ENCODE peak calls at places on chromosomes 13 and 19, in four cellular contexts. E is mesenchymal stem cell, M is Peyer's patch, T is endodermal cell. J is an unnamed sample.

GRCh38 chr19:49073514-49074378 is 1.2 kb upstream of the KCNA7 start:
- DNase-seq in T (peak; percentile 80), E (no peak), M (no peak), J (no peak)

GRCh38 chr19:43809762-43810696 is 7.8 kb upstream of the LYPD5 start:
- DNase-seq in T (no peak), E (peak; percentile 66), M (no peak), J (peak; percentile 49)

GRCh38 chr13:113374511-113375175 is 10.7 kb upstream of the GRTP1 start:
- DNase-seq in T (peak; percentile 33), M (no peak), E (no peak), J (no peak)

GRCh38 chr13:22064854-22065646 is 394.2 kb downstream of the FGF9 start:
- DNase-seq in M (no peak), T (peak; percentile 56), E (no peak), J (no peak)

GRCh38 chr19:48403606-48404005 is 10.1 kb downstream of the GRIN2D start:
- DNase-seq in E (peak; percentile 76), M (peak; percentile 83), T (peak; percentile 90), J (peak; percentile 47)

GRCh38 chr19:8506402-8506957 is 4.0 kb upstream of the PRAM1 start:
- DNase-seq in E (no peak), T (peak; percentile 73), M (no peak), J (no peak)

GRCh38 chr19:15456871-15457700 is 7.3 kb downstream of the RASAL3 start:
- DNase-seq in M (peak; percentile 57), T (peak; percentile 98), E (no peak), J (no peak)

GRCh38 chr19:903266-903797 is 9.7 kb downstream of the R3HDM4 start:
- DNase-seq in E (no peak), M (no peak), T (peak; percentile 48), J (no peak)

GRCh38 chr19:39968789-39969188 is 2.2 kb upstream of the PSMC4 start:
- DNase-seq in T (no peak), E (no peak), M (no peak), J (no peak)

GRCh38 chr13:23753523-23753922 is 135.7 kb downstream of the MIPEP start:
- DNase-seq in E (peak; percentile 62), M (no peak), T (no peak), J (no peak)

GRCh38 chr19:24166055-24166454 is 79.1 kb downstream of the ZNF254 start:
- DNase-seq in T (no peak), M (no peak), E (no peak), J (no peak)

GRCh38 chr19:15124572-15125231 is 17.5 kb downstream of the SYDE1 start:
- DNase-seq in T (no peak), E (peak; percentile 42), M (peak; percentile 78), J (no peak)

GRCh38 chr13:114044486-114044885 is 70.6 kb upstream of the C13orf46 start:
- DNase-seq in T (no peak), M (no peak), E (peak; percentile 74), J (no peak)

GRCh38 chr13:52968074-52968700 is 60.4 kb upstream of the OLFM4 start:
- DNase-seq in E (peak; percentile 44), T (peak; percentile 97), M (peak; percentile 91), J (peak; percentile 48)

GRCh38 chr13:110392510-110393233 is 85.6 kb downstream of the COL4A2 start:
- DNase-seq in E (peak; percentile 95), M (no peak), T (no peak), J (no peak)

GRCh38 chr19:30059741-30060140 is 117.7 kb downstream of the URI1 start:
- DNase-seq in T (peak; percentile 28), M (no peak), E (no peak), J (no peak)

GRCh38 chr19:50829801-50830200 is 3.6 kb downstream of the KLK15 start:
- DNase-seq in E (no peak), M (no peak), T (no peak), J (no peak)

GRCh38 chr13:44575035-44575434 is 1.1 kb downstream of the TSC22D1 start:
- DNase-seq in E (no peak), T (no peak), M (no peak), J (no peak)
- H3K4me3 ChIP-seq in E (peak overlapping the region; percentile 31), T (peak overlapping the region; percentile 87), M (peak overlapping the region; percentile 78), J (peak overlapping the region; percentile 81)

GRCh38 chr19:46384396-46384795 is 29.0 kb downstream of the CCDC8 start:
- DNase-seq in T (peak; percentile 13), M (peak; percentile 34), E (no peak), J (no peak)
- H3K9me3 ChIP-seq in T (no peaks in the 10 kb centered on the region), M (no peaks in the 10 kb centered on the region), E (peaks cover 2% of the 10 kb centered on the region), J (no peaks in the 10 kb centered on the region)

DNA sequence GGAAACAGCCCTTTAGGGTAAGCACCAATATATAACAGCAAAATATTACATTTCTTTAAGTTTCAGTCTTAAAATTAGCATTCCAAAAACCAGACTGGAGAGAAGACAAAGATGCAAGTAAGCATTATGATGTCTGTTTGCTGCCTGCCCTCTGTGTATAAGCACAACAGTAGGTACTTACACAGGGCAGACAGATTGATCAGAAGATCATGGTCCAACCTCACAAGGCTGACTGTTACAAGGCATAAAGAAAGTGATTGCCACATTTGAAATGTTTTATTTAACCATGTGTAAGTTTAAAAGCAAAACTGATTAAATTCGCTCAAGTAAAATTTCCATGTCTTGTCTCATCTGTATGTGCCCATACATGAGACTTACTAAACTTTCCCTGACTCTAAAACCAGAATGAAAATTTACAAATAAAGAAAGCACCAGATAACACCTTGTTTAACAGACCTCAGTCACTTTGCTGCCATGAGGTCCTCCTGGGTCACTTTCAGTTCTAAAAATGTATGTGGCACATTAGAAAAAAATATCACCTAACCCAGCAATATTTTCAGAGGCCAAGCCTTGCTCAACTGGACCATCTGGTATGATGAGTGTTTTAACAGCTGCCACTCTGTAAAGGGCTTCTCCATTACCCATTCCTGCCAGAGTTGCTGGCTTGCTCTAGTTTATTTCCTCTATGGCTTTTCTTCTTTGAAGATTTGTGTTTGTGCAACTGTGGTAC is 297.0 kb downstream of the RBM26 start:
- DNase-seq in M (no peak), T (no peak), E (no peak), J (no peak)
- H3K4me3 ChIP-seq in M (no peak overlapping the region), T (no peak overlapping the region), E (no peak overlapping the region), J (no peak overlapping the region)

GRCh38 chr13:41060723-41061074 is 610 bp upstream of the WBP4 start:
- DNase-seq in T (peak; percentile 91), M (peak; percentile 93), E (peak; percentile 89), J (peak; percentile 83)

GRCh38 chr13:41059466-41059865 is 1.8 kb upstream of the WBP4 start:
- DNase-seq in M (no peak), E (peak; percentile 55), T (no peak), J (no peak)

GRCh38 chr13:41059896-41060722 is 1.2 kb upstream of the WBP4 start:
- DNase-seq in E (peak; percentile 96), T (peak; percentile 96), M (peak; percentile 95), J (no peak)

GRCh38 chr13:41056996-41057711 is 4.2 kb upstream of the WBP4 start:
- DNase-seq in M (no peak), E (no peak), T (no peak), J (no peak)

DNA sequence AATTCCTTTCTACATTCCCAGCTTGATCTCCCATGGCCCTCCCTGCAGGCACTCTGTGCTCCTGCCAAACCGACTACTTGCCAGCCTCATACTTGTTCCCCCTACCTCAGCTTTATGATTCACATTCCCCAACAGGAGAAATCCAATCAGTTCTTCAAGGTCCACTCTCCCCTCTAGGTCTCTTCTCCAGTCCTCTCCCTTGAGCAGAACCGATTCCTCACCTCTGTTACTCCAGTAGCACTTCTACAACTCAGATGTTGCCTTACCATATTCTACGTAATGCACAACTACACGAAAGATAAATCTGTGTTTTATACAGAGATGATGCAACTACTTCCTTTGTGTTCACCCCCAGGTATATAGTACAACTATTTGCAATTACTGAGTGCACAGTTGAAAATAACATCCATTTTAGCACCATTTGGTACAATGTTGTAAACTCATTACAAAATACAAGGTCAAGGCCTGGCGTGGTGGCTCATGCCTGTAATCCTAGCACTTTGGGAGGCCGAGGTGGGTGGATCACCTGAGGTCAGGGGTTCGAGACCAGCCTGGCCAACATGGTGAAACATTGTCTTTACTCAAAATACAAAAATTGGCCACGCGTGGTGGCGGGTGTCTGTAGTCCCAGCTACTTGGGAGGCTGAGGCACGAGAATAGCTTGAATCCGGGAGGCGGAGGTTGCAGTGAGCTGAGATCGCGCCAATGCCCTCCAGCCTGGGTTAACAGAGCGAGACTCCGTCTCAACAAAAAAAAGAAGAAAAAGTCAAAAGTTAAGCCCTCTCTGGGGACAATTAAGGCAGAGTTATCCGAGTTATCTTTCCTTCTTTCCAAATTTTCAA is 2.9 kb upstream of the WBP4 start:
- DNase-seq in E (no peak), T (no peak), M (no peak), J (no peak)
- H3K9me3 ChIP-seq in E (no peaks in the 10 kb centered on the region), T (no peaks in the 10 kb centered on the region), M (no peaks in the 10 kb centered on the region), J (no peaks in the 10 kb centered on the region)

GRCh38 chr19:33224694-33225457 is 774 bp downstream of the SLC7A10 start:
- DNase-seq in M (no peak), T (no peak), E (no peak), J (no peak)
- H3K4me3 ChIP-seq in M (peak overlapping the region; percentile 24), T (no peak overlapping the region), E (no peak overlapping the region), J (no peak overlapping the region)

GRCh38 chr19:34574704-34575103 is 93.1 kb downstream of the WTIP start:
- DNase-seq in M (no peak), T (no peak), E (no peak), J (no peak)

GRCh38 chr19:34576292-34576691 is 94.7 kb downstream of the WTIP start:
- DNase-seq in T (no peak), M (no peak), E (no peak), J (no peak)

GRCh38 chr19:34577056-34577455 is 95.5 kb downstream of the WTIP start:
- DNase-seq in M (no peak), T (no peak), E (no peak), J (no peak)

GRCh38 chr19:34575206-34575605 is 93.6 kb downstream of the WTIP start:
- DNase-seq in M (no peak), T (peak; percentile 43), E (no peak), J (no peak)

DNA sequence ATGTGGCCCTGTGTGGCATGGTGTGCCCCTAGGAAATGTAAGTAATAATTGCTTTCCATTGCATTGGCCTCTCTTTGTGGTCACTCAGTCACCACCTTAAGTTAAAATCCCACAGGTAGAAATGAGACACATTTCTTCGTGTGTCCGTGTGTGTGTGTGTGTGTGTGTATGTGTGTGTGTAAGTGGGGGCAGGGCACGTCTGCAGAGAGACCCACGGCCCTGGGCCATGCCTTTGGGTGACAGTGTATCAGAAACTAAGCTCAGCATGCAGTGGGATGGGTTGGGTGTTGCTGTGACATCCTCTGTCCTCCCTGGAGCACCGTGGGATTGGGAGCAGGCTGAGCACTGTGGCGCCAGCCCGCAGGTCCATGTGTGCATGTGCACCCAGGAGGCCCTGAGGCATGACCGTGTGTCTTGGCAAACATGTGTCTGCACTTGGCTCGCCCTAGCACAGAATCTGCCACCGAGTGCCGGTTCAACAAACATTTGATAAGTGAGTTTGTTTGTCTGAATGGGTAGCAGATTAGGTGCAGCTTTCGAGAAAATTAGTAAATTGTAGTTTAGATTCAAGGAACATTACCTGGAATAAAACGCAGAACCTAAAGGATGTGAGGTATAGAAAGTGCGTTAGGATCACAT is 91.8 kb downstream of the WTIP start:
- DNase-seq in M (no peak), E (no peak), T (no peak), J (no peak)
- H3K9me3 ChIP-seq in M (no peaks in the 10 kb centered on the region), E (peaks cover 24% of the 10 kb centered on the region), T (peaks cover 26% of the 10 kb centered on the region), J (no peaks in the 10 kb centered on the region)

GRCh38 chr13:46639033-46639981 is 86.3 kb downstream of the LRCH1 start:
- DNase-seq in E (peak; percentile 72), M (no peak), T (no peak), J (no peak)
- H3K4me3 ChIP-seq in E (no peak overlapping the region), M (no peak overlapping the region), T (no peak overlapping the region), J (no peak overlapping the region)

DNA sequence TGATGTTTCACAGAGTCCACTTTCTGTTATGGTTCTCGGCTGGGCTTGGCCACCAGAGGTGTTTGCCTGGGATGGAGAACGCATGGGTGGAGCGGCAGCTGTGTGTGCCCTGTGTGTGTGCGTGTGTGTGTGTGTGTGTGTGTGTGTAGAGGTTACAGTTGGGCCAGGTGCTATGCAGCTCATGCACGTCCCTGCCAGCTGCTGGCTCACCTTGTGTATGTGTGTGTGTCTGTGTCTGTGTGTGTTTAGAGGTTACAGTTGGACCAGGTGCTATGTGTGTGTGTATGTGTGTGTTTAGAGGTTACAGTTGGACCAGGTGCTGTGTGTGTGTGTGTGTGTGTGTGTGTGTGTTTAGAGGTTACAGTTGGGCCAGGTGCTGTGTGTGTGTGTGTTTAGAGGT is 33.0 kb upstream of the PEG3 start:
- DNase-seq in T (no peak), M (no peak), E (no peak), J (no peak)
- H3K9me3 ChIP-seq in T (peaks cover 58% of the 10 kb centered on the region), M (no peaks in the 10 kb centered on the region), E (peaks cover 29% of the 10 kb centered on the region), J (no peaks in the 10 kb centered on the region)